ENCODE peak calls at places on chromosomes 3 and 15, in eight cellular contexts. G, U, Y, W, P, Z, L and H are unnamed samples.

GRCh38 chr15:72281713-72282112 is 9.4 kb upstream of the PARP6 start:
- DNase-seq in G (no peak), U (no peak), Y (no peak), W (no peak), P (no peak), Z (no peak), L (no peak), H (no peak)

GRCh38 chr15:46442901-46443590 is 808.2 kb downstream of the SQOR start:
- DNase-seq in G (no peak), U (no peak), Y (no peak), W (no peak), P (no peak), Z (no peak), L (peak), H (no peak)

GRCh38 chr3:176359211-176359610 is 838.1 kb downstream of the TBL1XR1 start:
- DNase-seq in G (no peak), U (no peak), Y (no peak), W (no peak), P (no peak), Z (no peak), L (no peak), H (no peak)

GRCh38 chr3:127970966-127971592 is 56.0 kb downstream of the KBTBD12 start:
- DNase-seq in G (no peak), U (no peak), Y (peak), W (peak), P (no peak), Z (no peak), L (peak), H (no peak)

GRCh38 chr3:145145461-145145860 is 1015.5 kb downstream of the PLOD2 start:
- DNase-seq in G (no peak), U (no peak), Y (no peak), W (no peak), P (no peak), Z (no peak), L (no peak), H (no peak)

GRCh38 chr3:129950318-129951046 is 24.0 kb upstream of the TRH start:
- DNase-seq in G (no peak), U (peak), Y (no peak), W (no peak), P (no peak), Z (no peak), L (no peak), H (no peak)

GRCh38 chr15:50184863-50185504 is 3.0 kb downstream of the SLC27A2 start:
- DNase-seq in G (no peak), U (no peak), Y (no peak), W (no peak), P (no peak), Z (no peak), L (no peak), H (no peak)

GRCh38 chr3:52774901-52775864 is 2.2 kb upstream of the ITIH1 start:
- DNase-seq in G (no peak), U (peak), Y (no peak), W (no peak), P (no peak), Z (no peak), L (peak), H (no peak)

GRCh38 chr3:100089802-100090668 is 24.3 kb downstream of the FILIP1L start:
- DNase-seq in G (no peak), U (no peak), Y (no peak), W (peak), P (no peak), Z (peak), L (peak), H (peak)

GRCh38 chr15:71342658-71343057 is 227.4 kb downstream of the THSD4 start:
- DNase-seq in G (no peak), U (no peak), Y (no peak), W (no peak), P (no peak), Z (no peak), L (no peak), H (no peak)

GRCh38 chr3:152405915-152406802 is 137.4 kb downstream of the MBNL1 start:
- DNase-seq in G (no peak), U (no peak), Y (no peak), W (no peak), P (no peak), Z (no peak), L (peak), H (no peak)

GRCh38 chr15:100958326-100959065 is 39.3 kb downstream of the LRRK1 start:
- DNase-seq in G (no peak), U (no peak), Y (no peak), W (no peak), P (no peak), Z (no peak), L (peak), H (no peak)

GRCh38 chr3:38117163-38117716 is 19.7 kb downstream of the ACAA1 start:
- DNase-seq in G (no peak), U (peak), Y (no peak), W (no peak), P (no peak), Z (no peak), L (no peak), H (no peak)

GRCh38 chr3:153277029-153277428 is 115.0 kb downstream of the RAP2B start:
- DNase-seq in G (no peak), U (no peak), Y (no peak), W (no peak), P (no peak), Z (no peak), L (peak), H (no peak)

GRCh38 chr15:25691544-25692430 is 171.3 kb downstream of the ATP10A start:
- DNase-seq in G (no peak), U (peak), Y (no peak), W (no peak), P (no peak), Z (no peak), L (peak), H (no peak)

GRCh38 chr3:159619341-159619885 is 369.2 kb upstream of the IL12A start:
- DNase-seq in G (no peak), U (no peak), Y (no peak), W (no peak), P (no peak), Z (no peak), L (peak), H (no peak)

GRCh38 chr3:122497425-122497824 is 17.3 kb downstream of the KPNA1 start:
- DNase-seq in G (no peak), U (no peak), Y (no peak), W (peak), P (no peak), Z (no peak), L (peak), H (no peak)

GRCh38 chr15:101672298-101672697 is 20.1 kb upstream of the TM2D3 start:
- DNase-seq in G (no peak), U (no peak), Y (no peak), W (no peak), P (no peak), Z (no peak), L (no peak), H (no peak)

GRCh38 chr3:129645291-129645690 is 38.8 kb upstream of the PLXND1 start:
- DNase-seq in G (no peak), U (no peak), Y (no peak), W (no peak), P (no peak), Z (no peak), L (no peak), H (no peak)

GRCh38 chr3:150970665-150971327 is 1.7 kb downstream of the CLRN1 start:
- DNase-seq in G (no peak), U (no peak), Y (no peak), W (no peak), P (no peak), Z (no peak), L (peak), H (no peak)

GRCh38 chr15:89812847-89813320 is 1.8 kb downstream of the ANPEP start:
- DNase-seq in G (no peak), U (no peak), Y (no peak), W (no peak), P (no peak), Z (no peak), L (no peak), H (peak)

GRCh38 chr15:70569718-70570231 is 193.6 kb downstream of the UACA start:
- DNase-seq in G (no peak), U (no peak), Y (no peak), W (no peak), P (no peak), Z (no peak), L (no peak), H (no peak)

GRCh38 chr15:74889390-74889881 is 406 bp upstream of the MPI start:
- DNase-seq in G (peak), U (peak), Y (peak), W (no peak), P (no peak), Z (peak), L (peak), H (peak)

GRCh38 chr15:94893091-94893490 is 661.7 kb downstream of the MCTP2 start:
- DNase-seq in G (no peak), U (no peak), Y (no peak), W (no peak), P (no peak), Z (no peak), L (no peak), H (no peak)

GRCh38 chr15:83282859-83283812 is 1.3 kb downstream of the BNC1 start:
- DNase-seq in G (no peak), U (peak), Y (peak), W (peak), P (no peak), Z (peak), L (peak), H (peak)

GRCh38 chr15:74314897-74315438 is 52.5 kb downstream of the CYP11A1 start:
- DNase-seq in G (no peak), U (no peak), Y (no peak), W (no peak), P (no peak), Z (no peak), L (no peak), H (peak)